ENCODE peak calls at places on chromosomes 6 and 20, in four cellular contexts. X, Q, O and W are unnamed samples.

GRCh38 chr6:79313254-79313653 is 78.8 kb upstream of the HMGN3 start:
- DNase-seq in X (no peak), Q (no peak), O (no peak), W (no peak)

GRCh38 chr6:19719691-19720127 is 117.5 kb upstream of the ID4 start:
- DNase-seq in X (no peak), Q (no peak), O (peak), W (no peak)

GRCh38 chr6:119172813-119173212 is 94.3 kb upstream of the FAM184A start:
- DNase-seq in X (no peak), Q (no peak), O (no peak), W (no peak)

GRCh38 chr6:52233975-52234823 is 10.1 kb downstream of the IL17F start:
- DNase-seq in X (no peak), Q (no peak), O (no peak), W (peak)

GRCh38 chr20:17511401-17511800 is 19.8 kb downstream of the BFSP1 start:
- DNase-seq in X (no peak), Q (no peak), O (no peak), W (no peak)

GRCh38 chr6:159595173-159595572 is 97.9 kb downstream of the SOD2 start:
- DNase-seq in X (no peak), Q (no peak), O (no peak), W (peak)

GRCh38 chr6:157514659-157515496 is 133.9 kb downstream of the ZDHHC14 start:
- DNase-seq in X (no peak), Q (no peak), O (no peak), W (no peak)

GRCh38 chr20:7980332-7981046 is 39.1 kb downstream of the TMX4 start:
- DNase-seq in X (no peak), Q (no peak), O (no peak), W (peak)

GRCh38 chr6:38436726-38437465 is 202.8 kb downstream of the BTBD9 start:
- DNase-seq in X (no peak), Q (no peak), O (no peak), W (peak)

GRCh38 chr20:51542033-51542893 is at the start of gene NFATC2:
- DNase-seq in X (no peak), Q (peak), O (peak), W (no peak)

GRCh38 chr20:17525650-17526049 is 5.5 kb downstream of the BFSP1 start:
- DNase-seq in X (no peak), Q (no peak), O (no peak), W (no peak)

DNA sequence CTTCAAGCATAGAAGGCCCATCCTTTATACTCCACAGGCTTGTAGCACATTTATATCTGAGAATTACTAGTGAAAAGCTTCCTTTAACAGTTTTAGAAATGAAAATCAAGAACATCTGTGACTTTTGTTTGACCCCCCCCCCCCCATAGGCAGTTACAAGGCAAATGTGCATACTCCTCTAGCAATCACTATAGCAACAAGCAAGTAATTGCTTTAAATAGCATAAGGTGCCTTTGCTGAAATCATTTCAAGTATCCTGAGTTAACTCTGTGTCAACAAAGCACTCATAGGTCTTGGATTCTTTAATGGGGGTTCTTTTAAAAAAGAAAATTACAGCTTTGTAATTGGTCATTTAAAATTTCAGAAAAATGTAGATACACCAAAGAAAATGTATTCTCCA is 917.8 kb downstream of the PHF3 start:
- DNase-seq in X (no peak), Q (no peak), O (no peak), W (no peak)
- H3K4me3 ChIP-seq in X (no peak), Q (no peak), O (no peak), W (no peak)

GRCh38 chr6:27630727-27631613 is 158.1 kb upstream of the ZNF184 start:
- DNase-seq in X (peak), Q (no peak), O (no peak), W (no peak)
- H3K4me3 ChIP-seq in X (peak), Q (peak), O (no peak), W (peak)

GRCh38 chr20:61589055-61589385 is 337.0 kb downstream of the CDH4 start:
- DNase-seq in X (no peak), Q (no peak), O (no peak), W (peak)

GRCh38 chr20:61587036-61587435 is 335.0 kb downstream of the CDH4 start:
- DNase-seq in X (no peak), Q (no peak), O (peak), W (no peak)

GRCh38 chr20:61590236-61590635 is 338.2 kb downstream of the CDH4 start:
- DNase-seq in X (no peak), Q (no peak), O (peak), W (no peak)

GRCh38 chr20:61587910-61588309 is 335.8 kb downstream of the CDH4 start:
- DNase-seq in X (no peak), Q (no peak), O (peak), W (no peak)

GRCh38 chr20:61588356-61589054 is 336.4 kb downstream of the CDH4 start:
- DNase-seq in X (no peak), Q (no peak), O (no peak), W (peak)
- H3K4me3 ChIP-seq in X (no peak), Q (no peak), O (no peak), W (peak)

GRCh38 chr6:14921170-14921569 is 324.7 kb upstream of the JARID2 start:
- DNase-seq in X (no peak), Q (peak), O (peak), W (no peak)
- H3K4me3 ChIP-seq in X (no peak), Q (no peak), O (no peak), W (no peak)

GRCh38 chr6:99711925-99712324 is 105.3 kb downstream of the PRDM13 start:
- DNase-seq in X (no peak), Q (no peak), O (no peak), W (no peak)

GRCh38 chr6:99712560-99712959 is 105.9 kb downstream of the PRDM13 start:
- DNase-seq in X (no peak), Q (no peak), O (no peak), W (no peak)

GRCh38 chr6:99711302-99711701 is 104.7 kb downstream of the PRDM13 start:
- DNase-seq in X (no peak), Q (no peak), O (no peak), W (no peak)

DNA sequence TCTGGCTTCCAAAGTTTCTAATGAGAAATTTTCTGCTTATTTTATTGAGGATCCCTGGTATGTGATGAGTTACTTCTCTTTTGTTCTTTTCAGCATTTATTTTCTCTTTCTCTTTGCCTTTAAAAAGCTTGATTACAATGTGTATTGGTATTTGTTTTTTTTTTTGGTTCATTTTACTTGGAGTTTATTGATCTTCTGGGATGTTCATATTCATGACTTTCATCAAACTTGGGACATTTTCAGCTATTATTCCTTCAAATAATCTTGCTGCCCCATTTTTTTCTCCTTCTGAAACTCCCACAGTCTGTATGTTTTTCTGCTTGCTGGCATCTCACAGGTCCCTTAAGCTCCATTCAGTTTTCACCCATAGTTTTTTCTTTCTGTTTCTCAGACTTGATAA is 102.4 kb downstream of the PRDM13 start:
- DNase-seq in X (no peak), Q (no peak), O (no peak), W (no peak)
- H3K4me3 ChIP-seq in X (no peak), Q (no peak), O (no peak), W (no peak)

GRCh38 chr6:4950076-4950475 is 53.8 kb downstream of the RPP40 start:
- DNase-seq in X (no peak), Q (no peak), O (no peak), W (no peak)
- H3K4me3 ChIP-seq in X (no peak), Q (no peak), O (no peak), W (no peak)

GRCh38 chr6:138162947-138163569 is 1.3 kb downstream of the ARFGEF3 start:
- DNase-seq in X (no peak), Q (no peak), O (no peak), W (no peak)
- H3K4me3 ChIP-seq in X (no peak), Q (peak), O (no peak), W (peak)

GRCh38 chr20:21513181-21513663 is 642 bp downstream of the NKX2-2 start:
- DNase-seq in X (no peak), Q (no peak), O (no peak), W (no peak)

GRCh38 chr20:21512634-21513180 is 1.2 kb downstream of the NKX2-2 start:
- DNase-seq in X (no peak), Q (no peak), O (no peak), W (no peak)

GRCh38 chr20:21514553-21515251 is 838 bp upstream of the NKX2-2 start:
- DNase-seq in X (no peak), Q (no peak), O (no peak), W (no peak)

GRCh38 chr20:21515300-21516179 is 1.7 kb upstream of the NKX2-2 start:
- DNase-seq in X (no peak), Q (no peak), O (no peak), W (no peak)

DNA sequence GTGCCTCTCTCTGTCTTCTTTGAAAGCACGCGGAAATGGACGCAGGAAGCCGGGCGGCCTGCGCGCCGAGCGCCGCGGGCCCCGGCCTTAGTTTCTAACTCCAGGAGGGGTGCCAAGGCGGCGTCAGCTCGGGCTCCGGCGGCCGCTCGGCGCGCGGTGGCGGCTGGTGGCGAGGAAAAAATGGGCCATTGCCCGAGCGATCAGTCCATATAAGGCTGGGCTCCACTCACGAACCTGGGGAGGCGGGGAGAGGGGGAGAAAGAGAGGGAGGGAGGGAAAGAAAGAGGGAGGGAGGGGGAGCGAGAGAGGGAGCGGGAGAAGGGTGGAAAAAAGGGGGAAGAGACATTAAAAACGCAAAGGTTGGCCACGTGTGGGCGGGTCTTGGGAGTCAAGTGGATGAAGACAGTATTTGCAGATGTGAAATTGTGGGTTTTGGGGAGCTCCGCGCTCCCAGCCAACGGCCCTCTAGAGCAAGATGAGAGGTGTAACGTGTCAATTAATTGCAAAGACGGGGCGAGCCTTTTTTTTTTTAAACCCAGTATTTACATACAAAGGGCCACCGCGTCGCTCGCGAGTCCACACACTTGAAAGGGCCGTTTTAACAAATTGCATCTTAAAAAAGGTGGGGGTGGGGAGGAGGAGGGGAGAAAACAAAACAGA is at the start of gene NKX2-2:
- DNase-seq in X (no peak), Q (no peak), O (no peak), W (no peak)
- H3K4me3 ChIP-seq in X (no peak), Q (peak), O (no peak), W (peak)

DNA sequence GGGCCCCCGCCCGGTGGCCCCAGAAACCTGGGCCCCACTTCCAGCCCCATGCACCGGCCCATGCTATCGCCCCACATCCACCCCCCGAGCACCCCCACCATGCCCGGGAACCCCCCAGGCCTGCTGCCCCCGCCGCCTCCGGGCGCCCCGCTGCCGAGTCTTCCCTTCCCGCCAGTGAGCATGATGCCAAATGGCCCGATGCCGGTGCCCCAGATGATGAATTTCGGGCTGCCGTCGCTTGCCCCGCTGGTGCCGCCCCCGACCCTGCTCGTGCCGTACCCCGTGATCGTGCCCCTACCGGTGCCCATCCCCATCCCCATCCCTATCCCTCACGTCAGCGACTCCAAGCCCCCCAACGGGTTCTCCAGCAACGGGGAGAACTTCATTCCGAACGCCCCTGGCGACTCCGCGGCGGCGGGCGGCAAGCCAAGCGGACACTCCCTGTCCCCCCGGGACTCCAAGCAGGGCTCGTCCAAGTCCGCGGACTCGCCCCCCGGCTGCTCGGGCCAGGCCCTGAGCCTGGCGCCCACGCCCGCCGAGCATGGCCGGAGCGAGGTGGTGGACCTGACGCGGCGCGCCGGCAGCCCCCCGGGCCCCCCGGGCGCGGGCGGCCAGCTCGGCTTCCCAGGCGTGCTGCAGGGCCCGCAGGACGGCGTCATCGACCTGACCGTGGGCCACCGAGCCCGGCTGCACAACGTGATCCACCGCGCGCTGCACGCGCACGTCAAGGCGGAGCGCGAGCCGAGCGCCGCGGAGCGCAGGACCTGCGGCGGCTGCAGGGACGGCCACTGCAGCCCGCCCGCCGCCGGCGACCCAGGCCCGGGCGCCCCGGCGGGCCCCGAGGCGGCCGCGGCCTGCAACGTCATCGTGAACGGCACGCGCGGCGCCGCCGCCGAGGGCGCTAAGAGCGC is 144.5 kb downstream of the SOBP start:
- DNase-seq in X (no peak), Q (peak), O (peak), W (no peak)
- H3K4me3 ChIP-seq in X (no peak), Q (peak), O (no peak), W (no peak)

GRCh38 chr6:56713285-56713684 is 70.6 kb upstream of the DST start:
- DNase-seq in X (no peak), Q (no peak), O (no peak), W (no peak)
- H3K4me3 ChIP-seq in X (no peak), Q (no peak), O (no peak), W (no peak)